ENCODE peak calls at places on chromosomes 11 and 22, in five cellular contexts. Q is NCI-H748 treated with DMSO at 0.1 percent for 48 hours; U is ACHN; D is activated CD4-positive, alpha-beta T cell treated with anti-CD3 and anti-CD28 coated beads for 4 hours; F is MCF 10A. E is an unnamed sample.

GRCh38 chr11:122486793-122487495 is 168.6 kb upstream of the UBASH3B start:
- DNase-seq in Q (no peak), U (no peak), D (no peak), F (peak; percentile 7), E (no peak)

GRCh38 chr22:38110008-38110862 is at the start of gene BAIAP2L2:
- DNase-seq in Q (no peak), U (peak; percentile 87), D (no peak), F (no peak), E (peak; percentile 69)

GRCh38 chr11:32137263-32137662 is 46.4 kb downstream of the RCN1 start:
- DNase-seq in Q (no peak), U (peak; percentile 84), D (no peak), F (peak; percentile 80), E (peak; percentile 88)

GRCh38 chr11:121649798-121650197 is 197.0 kb upstream of the SORL1-AS1 start:
- DNase-seq in Q (no peak), U (no peak), D (no peak), F (no peak), E (no peak)

GRCh38 chr11:47272706-47273105 is 2.8 kb downstream of the MADD start:
- DNase-seq in Q (no peak), U (no peak), D (no peak), F (no peak), E (no peak)

GRCh38 chr22:17172172-17172833 is 13.2 kb upstream of the HDHD5 start:
- DNase-seq in Q (no peak), U (no peak), D (no peak), F (no peak), E (no peak)

GRCh38 chr22:19663821-19664325 is 50.4 kb upstream of the SEPTIN5 start:
- DNase-seq in Q (no peak), U (no peak), D (no peak), F (no peak), E (no peak)

GRCh38 chr22:50444663-50445062 is 30.2 kb downstream of the SBF1 start:
- DNase-seq in Q (no peak), U (peak; percentile 58), D (no peak), F (peak; percentile 37), E (peak; percentile 9)

GRCh38 chr22:31871475-31871874 is 72.9 kb upstream of the YWHAH start:
- DNase-seq in Q (no peak), U (no peak), D (no peak), F (no peak), E (no peak)

GRCh38 chr11:94876645-94877445 is 96.5 kb downstream of the CWC15 start:
- DNase-seq in Q (no peak), U (peak; percentile 89), D (peak; percentile 39), F (peak; percentile 85), E (peak; percentile 64)

GRCh38 chr11:66221012-66221411 is 47.4 kb upstream of the RAB1B start:
- DNase-seq in Q (no peak), U (no peak), D (no peak), F (no peak), E (no peak)